ENCODE peak calls at places on chromosomes 6 and 20, in five cellular contexts. R is GM10248, N is Peyer's patch, U is amniotic stem cell, E is cardiac fibroblast. L is an unnamed sample.

GRCh38 chr6:421211-421610 is 29.7 kb downstream of the IRF4 start:
- DNase-seq in U (no peak), R (no peak), E (no peak), N (no peak), L (no peak)

GRCh38 chr6:3825851-3826581 is 23.2 kb upstream of the FAM50B start:
- DNase-seq in R (no peak), N (peak; percentile 76), U (peak; percentile 93), E (peak; percentile 99), L (peak; percentile 98)

GRCh38 chr6:6781172-6781876 is 192.8 kb downstream of the LY86 start:
- DNase-seq in N (no peak), R (no peak), E (peak; percentile 85), U (no peak), L (no peak)

GRCh38 chr20:4726710-4727391 is 5.1 kb downstream of the PRND start:
- DNase-seq in E (peak; percentile 41), U (no peak), N (no peak), R (peak; percentile 57), L (no peak)

GRCh38 chr20:47126709-47127108 is 229.8 kb downstream of the ZMYND8 start:
- DNase-seq in R (no peak), N (no peak), U (peak; percentile 75), E (peak; percentile 70), L (no peak)

GRCh38 chr6:115360602-115361325 is 699.9 kb downstream of the FRK start:
- DNase-seq in N (no peak), U (no peak), R (no peak), E (no peak), L (no peak)

GRCh38 chr6:128455959-128456358 is 64.4 kb downstream of the PTPRK start:
- DNase-seq in U (no peak), N (no peak), R (no peak), E (no peak), L (no peak)

GRCh38 chr6:159201336-159201735 is 32.1 kb downstream of the FNDC1 start:
- DNase-seq in R (no peak), N (no peak), E (no peak), U (no peak), L (no peak)

GRCh38 chr6:7087491-7087979 is 20.2 kb upstream of the RREB1 start:
- DNase-seq in U (no peak), N (peak; percentile 61), E (no peak), R (peak; percentile 35), L (no peak)

GRCh38 chr20:3563548-3564177 is 92.8 kb downstream of the ATRN start:
- DNase-seq in U (peak; percentile 41), R (peak; percentile 32), N (no peak), E (peak; percentile 72), L (peak; percentile 29)

GRCh38 chr6:90253631-90254030 is 43.0 kb downstream of the BACH2 start:
- DNase-seq in E (no peak), R (no peak), U (no peak), N (no peak), L (no peak)

GRCh38 chr6:148295261-148295887 is 47.3 kb upstream of the SASH1 start:
- DNase-seq in U (no peak), R (no peak), N (no peak), E (no peak), L (no peak)